ENCODE peak calls at places on chromosomes 12 and 14, in six cellular contexts. P, M, E, U, G and C are unnamed samples.

GRCh38 chr14:31877333-31877798 is 199.7 kb upstream of the ARHGAP5 start:
- DNase-seq in M (no peak), P (no peak), G (no peak), E (no peak), U (no peak), C (peak)

GRCh38 chr12:121781751-121782615 is 11.5 kb downstream of the RHOF start:
- DNase-seq in M (no peak), P (no peak), E (no peak), U (no peak), G (no peak), C (peak)

GRCh38 chr12:66388512-66388911 is 86.2 kb downstream of the HELB start:
- DNase-seq in U (no peak), P (no peak), E (no peak), G (no peak), M (no peak), C (no peak)

GRCh38 chr12:130281157-130281799 is 56.4 kb upstream of the PIWIL1 start:
- DNase-seq in M (peak), G (peak), E (no peak), U (no peak), P (no peak), C (peak)

GRCh38 chr12:29220632-29221336 is 71.7 kb downstream of the FAR2 start:
- DNase-seq in M (no peak), U (no peak), P (no peak), G (no peak), E (no peak), C (no peak)

GRCh38 chr12:38386238-38386985 is 69.8 kb downstream of the ALG10B start:
- DNase-seq in E (no peak), G (peak), P (no peak), U (no peak), M (no peak), C (no peak)

GRCh38 chr12:50101663-50102062 is 2.1 kb upstream of the GPD1 start:
- DNase-seq in E (no peak), G (peak), M (peak), U (no peak), P (no peak), C (peak)

GRCh38 chr14:73771848-73772705 is 57.9 kb upstream of the PNMA1 start:
- DNase-seq in G (no peak), P (peak), M (peak), U (no peak), E (no peak), C (peak)

GRCh38 chr12:42299392-42300308 is 26.2 kb downstream of the ZCRB1 start:
- DNase-seq in U (no peak), P (no peak), G (peak), M (no peak), E (no peak), C (peak)

GRCh38 chr12:116559330-116560080 is at the start of gene MAP1LC3B2:
- DNase-seq in M (no peak), U (peak), G (peak), E (no peak), P (peak), C (peak)

GRCh38 chr14:54942913-54943312 is 40.3 kb upstream of the GCH1 start:
- DNase-seq in M (no peak), P (no peak), U (no peak), G (no peak), E (no peak), C (no peak)